ENCODE peak calls at places on chromosomes 13 and 19, in seven cellular contexts. W, M, Q, C, N, S and F are unnamed samples.

GRCh38 chr19:308471-309205 is 17.4 kb upstream of the PLPP2 start:
- DNase-seq in N (no peak), M (peak), W (no peak), S (no peak), C (no peak), Q (no peak), F (no peak)

GRCh38 chr19:49017666-49018351 is 918 bp upstream of the LHB start:
- DNase-seq in W (peak), M (no peak), N (peak), Q (no peak), C (no peak), S (peak), F (no peak)

GRCh38 chr13:109333893-109334651 is 452.3 kb downstream of the IRS2 start:
- DNase-seq in W (no peak), M (no peak), Q (no peak), N (no peak), S (no peak), C (no peak), F (no peak)

GRCh38 chr13:36154567-36155231 is 23.5 kb upstream of the DCLK1 start:
- DNase-seq in M (no peak), Q (no peak), W (no peak), S (peak), C (no peak), N (peak), F (peak)

GRCh38 chr19:10679743-10680142 is 21.5 kb upstream of the QTRT1 start:
- DNase-seq in Q (no peak), C (no peak), W (no peak), S (no peak), M (no peak), N (no peak), F (no peak)

GRCh38 chr19:55640577-55641375 is at the start of gene ZNF580:
- DNase-seq in Q (no peak), S (peak), C (no peak), N (peak), W (peak), M (no peak), F (no peak)

GRCh38 chr19:1213391-1214286 is 8.1 kb downstream of the STK11 start:
- DNase-seq in M (no peak), N (no peak), Q (no peak), S (peak), C (no peak), W (peak), F (no peak)

GRCh38 chr19:45508931-45509691 is 1.8 kb downstream of the VASP start:
- DNase-seq in S (peak), N (peak), M (no peak), Q (no peak), C (no peak), W (peak), F (no peak)

GRCh38 chr13:32887617-32888016 is 128.6 kb upstream of the KL start:
- DNase-seq in S (no peak), M (no peak), W (no peak), N (no peak), Q (no peak), C (no peak), F (no peak)

GRCh38 chr13:40210865-40211585 is 455.4 kb downstream of the FOXO1 start:
- DNase-seq in M (no peak), C (no peak), W (no peak), Q (no peak), S (no peak), N (no peak), F (no peak)

GRCh38 chr13:91101436-91101835 is 246.1 kb upstream of the MIR17HG start:
- DNase-seq in Q (no peak), N (peak), S (no peak), W (no peak), C (no peak), M (no peak), F (no peak)

GRCh38 chr13:62767473-62767872 is 1351.8 kb upstream of the PCDH20 start:
- DNase-seq in N (no peak), C (no peak), W (no peak), S (no peak), M (no peak), Q (no peak), F (no peak)

GRCh38 chr19:2691951-2692350 is 10.5 kb downstream of the GNG7 start:
- DNase-seq in N (no peak), W (no peak), S (no peak), M (peak), Q (no peak), C (no peak), F (no peak)

GRCh38 chr13:40161008-40161694 is 505.3 kb downstream of the FOXO1 start:
- DNase-seq in Q (no peak), M (no peak), S (no peak), W (peak), N (no peak), C (no peak), F (no peak)

GRCh38 chr13:93217701-93218100 is 8.9 kb upstream of the GPC6 start:
- DNase-seq in M (no peak), W (no peak), Q (no peak), S (peak), N (no peak), C (no peak), F (no peak)

GRCh38 chr13:30134578-30134977 is 172.8 kb downstream of the KATNAL1 start:
- DNase-seq in M (no peak), Q (no peak), C (no peak), W (no peak), S (no peak), N (no peak), F (no peak)

GRCh38 chr13:48151766-48152165 is 56.9 kb upstream of the MED4 start:
- DNase-seq in Q (no peak), C (no peak), M (no peak), W (no peak), S (no peak), N (no peak), F (no peak)

GRCh38 chr13:43411741-43412140 is 375.0 kb downstream of the ENOX1 start:
- DNase-seq in N (no peak), C (no peak), Q (no peak), M (no peak), W (no peak), S (no peak), F (no peak)

GRCh38 chr13:40814803-40815202 is 25.4 kb downstream of the SLC25A15 start:
- DNase-seq in C (no peak), M (no peak), S (no peak), W (no peak), Q (no peak), N (no peak), F (no peak)

DNA sequence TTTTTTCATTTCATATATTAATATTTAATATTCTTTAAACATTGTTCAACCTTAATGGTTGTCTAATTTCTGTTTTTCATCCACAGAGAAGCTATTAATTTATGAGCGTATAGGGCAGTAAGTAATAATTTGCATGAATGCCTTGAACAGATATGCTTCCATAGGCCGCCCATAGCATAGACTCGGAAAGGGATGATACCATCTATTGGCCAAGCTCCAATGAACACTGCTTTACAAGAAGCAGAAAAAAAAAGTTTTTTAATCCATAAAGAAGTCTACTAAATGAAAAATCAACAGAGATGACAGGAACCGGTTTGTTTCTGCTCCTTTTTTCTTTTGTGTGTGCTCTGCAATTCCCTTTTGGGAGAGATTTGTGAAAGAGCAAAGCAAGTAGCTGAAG is 215.8 kb upstream of the SOX21 start:
- DNase-seq in S (no peak), Q (no peak), W (no peak), N (no peak), M (no peak), C (no peak), F (no peak)
- H3K4me3 ChIP-seq in S (no peak), Q (no peak), W (no peak), N (no peak), M (no peak), C (no peak), F (no peak)

GRCh38 chr19:33705090-33705847 is 83.5 kb downstream of the CHST8 start:
- DNase-seq in W (no peak), N (peak), Q (no peak), C (no peak), M (peak), S (no peak), F (no peak)
- TF ChIP-seq CTCF in W (no peak), N (peak), Q (no peak), C (no peak), M (no peak), S (no peak), F (no peak)

GRCh38 chr19:38869836-38870607 is 8.1 kb downstream of the RINL start:
- DNase-seq in Q (peak), S (peak), C (no peak), W (peak), N (peak), M (peak), F (no peak)
- H3K4me3 ChIP-seq in Q (peak), S (peak), C (peak), W (peak), N (peak), M (peak), F (peak)

GRCh38 chr13:59178344-59178743 is 985.4 kb downstream of the DIAPH3 start:
- DNase-seq in C (no peak), S (no peak), N (peak), Q (no peak), M (no peak), W (no peak), F (no peak)
- TF ChIP-seq CTCF in C (peak), S (no peak), N (peak), Q (no peak), M (peak), W (no peak), F (peak)

DNA sequence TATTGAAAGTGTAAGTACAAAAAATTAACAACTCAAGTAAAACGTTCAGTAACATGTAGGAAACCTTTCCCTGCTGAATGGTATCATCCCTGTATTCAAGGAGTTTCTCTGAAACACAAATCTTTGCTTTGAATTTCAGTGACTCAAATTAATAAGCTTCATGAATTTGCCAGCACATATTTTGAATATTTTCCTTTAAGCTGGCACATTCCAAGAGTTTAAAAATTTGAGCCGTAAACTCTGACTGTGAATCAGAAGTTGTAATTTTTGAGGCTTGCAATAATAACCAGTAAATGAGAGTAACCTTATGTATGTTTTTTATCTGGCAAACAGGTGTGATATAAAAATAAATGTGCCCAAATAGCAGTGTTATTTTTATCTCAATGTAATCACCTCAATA is 1722.6 kb upstream of the PRR20A start:
- DNase-seq in C (no peak), W (no peak), Q (no peak), N (no peak), S (no peak), M (no peak), F (peak)
- H3K4me3 ChIP-seq in C (no peak), W (no peak), Q (no peak), N (no peak), S (no peak), M (no peak), F (no peak)

GRCh38 chr13:24625324-24625723 is 54.9 kb upstream of the ATP12A start:
- DNase-seq in M (no peak), S (no peak), Q (no peak), N (no peak), C (no peak), W (peak), F (no peak)
- TF ChIP-seq CTCF in M (no peak), S (no peak), Q (no peak), N (no peak), C (no peak), W (no peak), F (no peak)